ENCODE peak calls at places on chromosome 10, in five cellular contexts. A is adrenal gland, Q is NCI-H1436, W is iris pigment epithelial cell, Y is transverse colon. P is an unnamed sample.

GRCh38 chr10:119933179-119933578 is 40.6 kb downstream of the SEC23IP start:
- DNase-seq in A (no peak), Q (peak), W (no peak), Y (no peak), P (no peak)

GRCh38 chr10:61994404-61995031 is 93.0 kb downstream of the ARID5B start:
- DNase-seq in A (no peak), Q (peak), W (no peak), Y (peak), P (no peak)

GRCh38 chr10:84510121-84510520 is 181.7 kb downstream of the CCSER2 start:
- DNase-seq in A (no peak), Q (no peak), W (peak), Y (no peak), P (no peak)

GRCh38 chr10:96747734-96748550 is 27.6 kb upstream of the PIK3AP1 start:
- DNase-seq in A (no peak), Q (no peak), W (no peak), Y (no peak), P (no peak)

GRCh38 chr10:51214207-51214896 is 140.1 kb downstream of the PRKG1 start:
- DNase-seq in A (no peak), Q (no peak), W (no peak), Y (no peak), P (no peak)

GRCh38 chr10:28266449-28267224 is 36.2 kb downstream of the MPP7 start:
- DNase-seq in A (no peak), Q (no peak), W (no peak), Y (no peak), P (no peak)

GRCh38 chr10:69760086-69760485 is 41.6 kb upstream of the COL13A1 start:
- DNase-seq in A (no peak), Q (no peak), W (no peak), Y (no peak), P (no peak)

GRCh38 chr10:954396-954795 is 22.9 kb upstream of the LARP4B start:
- DNase-seq in A (no peak), Q (no peak), W (no peak), Y (no peak), P (no peak)

GRCh38 chr10:69180525-69181204 is 631 bp downstream of the SUPV3L1 start:
- DNase-seq in A (peak), Q (no peak), W (peak), Y (no peak), P (no peak)

GRCh38 chr10:106355450-106355849 is 809.1 kb downstream of the SORCS1 start:
- DNase-seq in A (peak), Q (no peak), W (no peak), Y (no peak), P (no peak)

GRCh38 chr10:111481271-111482073 is 404.6 kb downstream of the ADRA2A start:
- DNase-seq in A (no peak), Q (peak), W (no peak), Y (no peak), P (no peak)

GRCh38 chr10:18501198-18501597 is 150.2 kb downstream of the NSUN6 start:
- DNase-seq in A (no peak), Q (no peak), W (peak), Y (no peak), P (no peak)

GRCh38 chr10:44993226-44993921 is 7.3 kb upstream of the ZNF22 start:
- DNase-seq in A (no peak), Q (no peak), W (no peak), Y (no peak), P (peak)

GRCh38 chr10:15265558-15265957 is 97.1 kb upstream of the NMT2 start:
- DNase-seq in A (no peak), Q (no peak), W (no peak), Y (no peak), P (no peak)

GRCh38 chr10:99374972-99375371 is 45.8 kb downstream of the CNNM1 start:
- DNase-seq in A (no peak), Q (no peak), W (no peak), Y (no peak), P (no peak)

GRCh38 chr10:118256209-118256608 is 85.9 kb downstream of the FAM204A start:
- DNase-seq in A (no peak), Q (no peak), W (no peak), Y (no peak), P (no peak)

GRCh38 chr10:6047326-6047611 is 14.9 kb downstream of the IL2RA start:
- DNase-seq in A (no peak), Q (no peak), W (no peak), Y (no peak), P (no peak)

GRCh38 chr10:118308664-118309063 is 33.5 kb downstream of the FAM204A start:
- DNase-seq in A (no peak), Q (no peak), W (no peak), Y (no peak), P (no peak)

GRCh38 chr10:71069909-71070666 is 142.3 kb upstream of the UNC5B start:
- DNase-seq in A (no peak), Q (no peak), W (no peak), Y (no peak), P (no peak)

GRCh38 chr10:34492081-34492480 is 323.0 kb downstream of the PARD3 start:
- DNase-seq in A (no peak), Q (peak), W (no peak), Y (no peak), P (no peak)

GRCh38 chr10:98956576-98957260 is 278.9 kb downstream of the HPSE2 start:
- DNase-seq in A (no peak), Q (no peak), W (peak), Y (no peak), P (no peak)

GRCh38 chr10:122749886-122750285 is 50.2 kb upstream of the C10orf120 start:
- DNase-seq in A (no peak), Q (no peak), W (no peak), Y (no peak), P (no peak)

GRCh38 chr10:70053212-70053895 is 708 bp downstream of the MACROH2A2 start:
- DNase-seq in A (no peak), Q (peak), W (peak), Y (no peak), P (no peak)

GRCh38 chr10:14571866-14572507 is 202.7 kb downstream of the FAM107B start:
- DNase-seq in A (peak), Q (no peak), W (peak), Y (no peak), P (peak)

GRCh38 chr10:91541481-91541880 is 91.4 kb downstream of the PPP1R3C start:
- DNase-seq in A (peak), Q (no peak), W (peak), Y (no peak), P (no peak)

GRCh38 chr10:99172130-99172738 is 63.4 kb downstream of the HPSE2 start:
- DNase-seq in A (peak), Q (peak), W (peak), Y (peak), P (no peak)

GRCh38 chr10:71094712-71095390 is 117.5 kb upstream of the UNC5B start:
- DNase-seq in A (no peak), Q (no peak), W (peak), Y (no peak), P (no peak)

GRCh38 chr10:85105614-85106013 is 777.2 kb downstream of the CCSER2 start:
- DNase-seq in A (no peak), Q (no peak), W (no peak), Y (no peak), P (no peak)

GRCh38 chr10:69757553-69758309 is 44.0 kb upstream of the COL13A1 start:
- DNase-seq in A (peak), Q (no peak), W (peak), Y (no peak), P (no peak)

GRCh38 chr10:50653142-50653541 is 29.4 kb upstream of the SGMS1 start:
- DNase-seq in A (peak), Q (no peak), W (peak), Y (no peak), P (no peak)

GRCh38 chr10:14669576-14669975 is 105.1 kb downstream of the FAM107B start:
- DNase-seq in A (no peak), Q (no peak), W (no peak), Y (no peak), P (no peak)